ENCODE peak calls at places on chromosomes 4 and X, in seven cellular contexts. R, N, G, W, U, T and E are unnamed samples.

GRCh38 chrX:134821370-134821769 is 163.1 kb upstream of the PLAC1 start:
- DNase-seq in R (no peak), N (no peak), G (no peak), W (no peak), U (no peak), T (no peak), E (no peak)

GRCh38 chrX:123743312-123743711 is 10.5 kb upstream of the THOC2 start:
- DNase-seq in R (no peak), N (no peak), G (no peak), W (no peak), U (no peak), T (no peak), E (no peak)

GRCh38 chr4:3387154-3387942 is 54.4 kb upstream of the HGFAC start:
- DNase-seq in R (no peak), N (no peak), G (no peak), W (no peak), U (no peak), T (no peak), E (no peak)

GRCh38 chr4:94621491-94622080 is 136.2 kb upstream of the BMPR1B start:
- DNase-seq in R (no peak), N (no peak), G (no peak), W (no peak), U (peak), T (no peak), E (peak)

GRCh38 chr4:32499176-32499575 is 1779.0 kb downstream of the PCDH7 start:
- DNase-seq in R (peak), N (no peak), G (no peak), W (no peak), U (no peak), T (no peak), E (peak)

GRCh38 chrX:17592117-17592516 is 145.2 kb upstream of the SCML1 start:
- DNase-seq in R (no peak), N (no peak), G (no peak), W (no peak), U (no peak), T (no peak), E (no peak)

GRCh38 chrX:20019672-20020365 is 29.0 kb upstream of the BCLAF3 start:
- DNase-seq in R (no peak), N (no peak), G (no peak), W (no peak), U (no peak), T (no peak), E (no peak)

GRCh38 chr4:44326716-44327115 is 121.9 kb downstream of the KCTD8 start:
- DNase-seq in R (no peak), N (no peak), G (no peak), W (no peak), U (no peak), T (no peak), E (no peak)

GRCh38 chrX:14529288-14529989 is at the start of gene GLRA2:
- DNase-seq in R (no peak), N (peak), G (no peak), W (no peak), U (no peak), T (no peak), E (peak)

GRCh38 chrX:11750051-11750450 is 8.0 kb upstream of the MSL3 start:
- DNase-seq in R (no peak), N (no peak), G (no peak), W (no peak), U (no peak), T (no peak), E (no peak)